ENCODE peak calls at places on chromosomes 7 and 10, in nine cellular contexts. F is PC-3, W is AG10803, S is BE2C, R is choroid plexus epithelial cell, X is neural progenitor cell, K is A549, D is neuronal stem cell, V is right lobe of liver. O is an unnamed sample.

GRCh38 chr7:134327896-134328295 is 11.2 kb upstream of the SLC35B4 start:
- DNase-seq in F (peak), W (peak), S (peak), R (peak), X (peak), K (peak), D (peak), V (no peak), O (peak)

GRCh38 chr7:2006231-2006771 is 226.4 kb downstream of the MAD1L1 start:
- DNase-seq in F (no peak), W (no peak), S (peak), R (no peak), X (no peak), K (no peak), D (no peak), V (peak), O (no peak)

GRCh38 chr7:123633553-123633952 is 22.1 kb upstream of the LMOD2 start:
- DNase-seq in F (peak), W (peak), S (no peak), R (peak), X (no peak), K (no peak), D (no peak), V (no peak), O (peak)

GRCh38 chr7:28858895-28859294 is 99.2 kb downstream of the TRIL start:
- DNase-seq in F (no peak), W (no peak), S (no peak), R (no peak), X (no peak), K (no peak), D (no peak), V (no peak), O (no peak)

GRCh38 chr7:42174391-42174848 is 62.6 kb downstream of the GLI3 start:
- DNase-seq in F (peak), W (peak), S (no peak), R (no peak), X (no peak), K (no peak), D (no peak), V (no peak), O (no peak)

GRCh38 chr10:59002011-59002410 is 174.4 kb upstream of the PHYHIPL start:
- DNase-seq in F (no peak), W (no peak), S (no peak), R (no peak), X (no peak), K (no peak), D (no peak), V (no peak), O (no peak)

GRCh38 chr10:91198781-91199180 is 21.7 kb upstream of the PCGF5 start:
- DNase-seq in F (no peak), W (peak), S (no peak), R (peak), X (no peak), K (no peak), D (no peak), V (no peak), O (peak)

GRCh38 chr7:111765936-111766643 is 203.8 kb upstream of the IMMP2L start:
- DNase-seq in F (no peak), W (no peak), S (no peak), R (peak), X (no peak), K (no peak), D (no peak), V (no peak), O (no peak)

GRCh38 chr7:125355899-125356298 is 426.3 kb upstream of the POT1 start:
- DNase-seq in F (no peak), W (no peak), S (no peak), R (peak), X (no peak), K (no peak), D (no peak), V (no peak), O (no peak)

GRCh38 chr7:43569424-43569823 is 13.5 kb upstream of the STK17A start:
- DNase-seq in F (peak), W (peak), S (no peak), R (peak), X (no peak), K (no peak), D (no peak), V (no peak), O (peak)

GRCh38 chr10:71462642-71462935 is 65.9 kb downstream of the CDH23 start:
- DNase-seq in F (no peak), W (no peak), S (no peak), R (no peak), X (no peak), K (no peak), D (no peak), V (no peak), O (no peak)

GRCh38 chr7:122515404-122515803 is 183.5 kb downstream of the RNF133 start:
- DNase-seq in F (no peak), W (no peak), S (no peak), R (peak), X (no peak), K (no peak), D (no peak), V (peak), O (no peak)

GRCh38 chr7:155338632-155339320 is 41.1 kb downstream of the INSIG1 start:
- DNase-seq in F (no peak), W (no peak), S (no peak), R (no peak), X (no peak), K (no peak), D (no peak), V (no peak), O (no peak)

GRCh38 chr7:5695709-5696345 is 85.6 kb downstream of the RNF216 start:
- DNase-seq in F (no peak), W (peak), S (no peak), R (peak), X (no peak), K (no peak), D (no peak), V (no peak), O (no peak)

GRCh38 chr7:92517626-92518025 is 10.7 kb downstream of the PEX1 start:
- DNase-seq in F (peak), W (peak), S (no peak), R (peak), X (no peak), K (no peak), D (no peak), V (no peak), O (peak)

GRCh38 chr7:156840134-156840533 is 52.8 kb downstream of the LMBR1 start:
- DNase-seq in F (no peak), W (no peak), S (no peak), R (no peak), X (no peak), K (no peak), D (no peak), V (no peak), O (no peak)

GRCh38 chr7:151382079-151382885 is 27.6 kb downstream of the WDR86 start:
- DNase-seq in F (no peak), W (no peak), S (no peak), R (no peak), X (no peak), K (no peak), D (no peak), V (peak), O (no peak)

GRCh38 chr10:55320187-55320586 is 519.2 kb upstream of the PCDH15 start:
- DNase-seq in F (no peak), W (no peak), S (no peak), R (no peak), X (no peak), K (no peak), D (no peak), V (no peak), O (no peak)

GRCh38 chr7:148537435-148537834 is 53.1 kb upstream of the C7orf33 start:
- DNase-seq in F (no peak), W (no peak), S (no peak), R (no peak), X (peak), K (no peak), D (no peak), V (no peak), O (no peak)

GRCh38 chr10:1374901-1375804 is 319.0 kb downstream of the WDR37 start:
- DNase-seq in F (no peak), W (no peak), S (no peak), R (no peak), X (no peak), K (no peak), D (no peak), V (no peak), O (no peak)

GRCh38 chr10:129626309-129626708 is 159.3 kb downstream of the MGMT start:
- DNase-seq in F (no peak), W (no peak), S (no peak), R (no peak), X (no peak), K (no peak), D (no peak), V (no peak), O (no peak)

GRCh38 chr10:123301077-123301875 is 147.1 kb downstream of the BUB3 start:
- DNase-seq in F (peak), W (no peak), S (peak), R (no peak), X (peak), K (no peak), D (no peak), V (no peak), O (peak)

GRCh38 chr7:151936207-151936606 is 20.0 kb upstream of the GALNTL5 start:
- DNase-seq in F (no peak), W (no peak), S (no peak), R (peak), X (no peak), K (no peak), D (no peak), V (no peak), O (no peak)

GRCh38 chr10:16545126-16545736 is 23.6 kb upstream of the C1QL3 start:
- DNase-seq in F (peak), W (peak), S (peak), R (peak), X (peak), K (peak), D (no peak), V (no peak), O (peak)

GRCh38 chr10:118965096-118965495 is 64.4 kb upstream of the NANOS1 start:
- DNase-seq in F (no peak), W (no peak), S (no peak), R (no peak), X (no peak), K (no peak), D (no peak), V (no peak), O (no peak)
- H3K4me3 ChIP-seq in F (no peak), W (no peak), S (no peak), R (no peak), X (no peak), K (no peak), D (no peak), V (no peak), O (no peak)

GRCh38 chr10:42933454-42934340 is 143.2 kb upstream of the RET start:
- DNase-seq in F (no peak), W (no peak), S (peak), R (peak), X (peak), K (no peak), D (no peak), V (no peak), O (peak)
- H3K4me3 ChIP-seq in F (no peak), W (no peak), S (no peak), R (no peak), X (peak), K (no peak), D (peak), V (no peak), O (no peak)

GRCh38 chr10:43401627-43402026 is 7.4 kb downstream of the HNRNPF start:
- DNase-seq in F (no peak), W (no peak), S (no peak), R (no peak), X (peak), K (no peak), D (no peak), V (no peak), O (no peak)

GRCh38 chr10:43396928-43397624 is 11.9 kb downstream of the HNRNPF start:
- DNase-seq in F (peak), W (peak), S (peak), R (peak), X (peak), K (peak), D (peak), V (peak), O (peak)

GRCh38 chr10:43399911-43400310 is 9.1 kb downstream of the HNRNPF start:
- DNase-seq in F (no peak), W (no peak), S (no peak), R (no peak), X (no peak), K (no peak), D (no peak), V (no peak), O (no peak)

GRCh38 chr10:43396061-43396927 is 12.7 kb downstream of the HNRNPF start:
- DNase-seq in F (peak), W (peak), S (peak), R (peak), X (peak), K (peak), D (peak), V (peak), O (peak)

GRCh38 chr10:43398939-43399871 is 9.8 kb downstream of the HNRNPF start:
- DNase-seq in F (peak), W (peak), S (no peak), R (peak), X (no peak), K (no peak), D (no peak), V (no peak), O (peak)
- H3K4me3 ChIP-seq in F (peak), W (no peak), S (no peak), R (no peak), X (no peak), K (no peak), D (no peak), V (peak), O (no peak)

GRCh38 chr10:101570764-101571572 is 17.1 kb downstream of the POLL start:
- DNase-seq in F (peak), W (no peak), S (no peak), R (no peak), X (no peak), K (no peak), D (no peak), V (no peak), O (no peak)
- H3K4me3 ChIP-seq in F (peak), W (peak), S (peak), R (peak), X (peak), K (peak), D (peak), V (no peak), O (peak)

GRCh38 chr10:35445150-35445884 is 109.0 kb downstream of the CCNY start:
- DNase-seq in F (no peak), W (no peak), S (no peak), R (no peak), X (no peak), K (no peak), D (no peak), V (no peak), O (no peak)

GRCh38 chr10:35446439-35446838 is 110.1 kb downstream of the CCNY start:
- DNase-seq in F (no peak), W (peak), S (no peak), R (no peak), X (no peak), K (no peak), D (no peak), V (no peak), O (no peak)

GRCh38 chr10:35448687-35449662 is 112.7 kb downstream of the CCNY start:
- DNase-seq in F (no peak), W (no peak), S (no peak), R (peak), X (no peak), K (no peak), D (no peak), V (no peak), O (peak)

GRCh38 chr10:35449944-35450343 is 113.6 kb downstream of the CCNY start:
- DNase-seq in F (no peak), W (no peak), S (no peak), R (peak), X (no peak), K (no peak), D (no peak), V (no peak), O (no peak)

DNA sequence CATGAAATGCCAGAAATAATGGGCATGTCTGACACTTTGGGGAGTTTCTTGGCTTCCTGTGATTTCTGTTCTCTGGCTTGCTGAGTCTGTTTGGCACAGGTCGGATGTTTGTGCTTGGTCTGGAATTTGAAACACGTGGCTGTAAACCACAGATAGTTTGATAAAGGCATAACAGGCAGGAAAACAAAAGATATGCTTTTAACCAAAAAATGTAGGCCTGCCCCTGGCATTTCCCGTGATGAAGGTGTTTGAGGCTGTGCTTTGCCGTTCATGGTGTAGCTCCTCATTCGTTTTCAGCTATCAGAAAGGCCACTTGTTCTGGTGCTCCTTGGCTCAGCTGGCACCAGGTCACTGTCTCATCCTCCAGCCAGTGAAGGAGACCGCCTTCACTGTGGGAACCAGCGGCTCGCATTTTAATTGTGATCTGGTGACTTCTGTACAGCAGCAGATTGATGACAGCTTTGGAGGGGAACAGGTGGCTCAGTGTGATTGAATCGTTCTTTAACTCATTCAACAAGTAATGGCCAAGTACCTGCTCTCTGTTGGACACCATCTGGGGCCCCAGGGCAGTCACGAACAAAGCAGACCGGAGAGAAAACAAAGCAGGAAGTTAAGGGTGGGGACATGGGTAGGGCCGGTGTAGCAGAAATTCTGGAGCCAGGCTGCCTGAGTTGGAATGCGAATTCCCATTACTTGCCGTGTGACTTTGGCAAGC is 111.5 kb downstream of the CCNY start:
- DNase-seq in F (peak), W (peak), S (peak), R (peak), X (peak), K (peak), D (no peak), V (no peak), O (peak)
- H3K4me3 ChIP-seq in F (peak), W (no peak), S (no peak), R (no peak), X (no peak), K (peak), D (no peak), V (no peak), O (no peak)